ENCODE peak calls at places on chromosomes 5 and 9, in nine cellular contexts. W, Z, G, Q, D, R, C, L and S are unnamed samples. For H3K27me3, the result is how much of the 10 kb centered on the place peaks cover.

GRCh38 chr9:16258708-16259107 is 611.8 kb downstream of the BNC2 start:
- DNase-seq in Q (no peak), Z (no peak), G (no peak), D (no peak), C (no peak), L (no peak), W (no peak), R (no peak), S (no peak)

GRCh38 chr5:77152441-77152840 is 58.0 kb upstream of the PDE8B start:
- DNase-seq in Z (no peak), L (no peak), G (no peak), D (no peak), Q (no peak), C (no peak), W (no peak), R (no peak), S (no peak)

GRCh38 chr9:98654247-98654646 is 54.5 kb downstream of the GABBR2 start:
- DNase-seq in Q (no peak), D (peak), C (no peak), R (no peak), G (no peak), Z (peak), W (no peak), L (no peak), S (no peak)

GRCh38 chr5:147369742-147370374 is 135.0 kb downstream of the STK32A start:
- DNase-seq in L (no peak), C (no peak), D (peak), G (no peak), R (no peak), W (no peak), Q (no peak), Z (no peak), S (no peak)

GRCh38 chr9:95025213-95026170 is 292.0 kb downstream of the FANCC start:
- DNase-seq in L (peak), G (no peak), Z (no peak), W (peak), R (peak), D (no peak), Q (peak), C (peak), S (no peak)

GRCh38 chr5:78920604-78921003 is 64.5 kb downstream of the ARSB start:
- DNase-seq in G (no peak), C (peak), R (no peak), Z (no peak), Q (no peak), D (no peak), L (peak), W (no peak), S (no peak)

GRCh38 chr5:88660947-88661869 is 221.8 kb downstream of the MEF2C start:
- DNase-seq in L (peak), C (peak), Q (peak), R (peak), G (no peak), D (peak), Z (no peak), W (no peak), S (no peak)

GRCh38 chr9:11962327-11962726 is 730.9 kb upstream of the TYRP1 start:
- DNase-seq in L (no peak), C (no peak), G (no peak), R (no peak), Z (peak), Q (no peak), D (no peak), W (no peak), S (no peak)

GRCh38 chr5:109062669-109063068 is 315.0 kb downstream of the FER start:
- DNase-seq in G (no peak), Z (no peak), C (no peak), L (no peak), W (no peak), Q (no peak), R (no peak), D (no peak), S (no peak)

GRCh38 chr9:128124873-128125574 is 2.5 kb downstream of the PTGES2 start:
- DNase-seq in R (peak), D (peak), C (peak), L (peak), W (peak), G (peak), Q (peak), Z (no peak), S (no peak)

GRCh38 chr5:73654861-73655318 is 28.9 kb downstream of the ARHGEF28 start:
- DNase-seq in L (no peak), G (no peak), W (no peak), C (no peak), Q (no peak), Z (no peak), R (no peak), D (no peak), S (no peak)

GRCh38 chr5:172805018-172805683 is 28.9 kb upstream of the ERGIC1 start:
- DNase-seq in Z (no peak), C (no peak), G (no peak), Q (no peak), R (no peak), D (no peak), W (no peak), L (no peak), S (no peak)

GRCh38 chr9:90778746-90779145 is 22.9 kb upstream of the SYK start:
- DNase-seq in D (no peak), L (peak), W (no peak), C (no peak), Q (no peak), R (no peak), G (no peak), Z (no peak), S (no peak)

GRCh38 chr5:150302301-150303069 is at the start of gene ARSI:
- DNase-seq in Q (no peak), R (no peak), Z (no peak), C (peak), D (no peak), L (peak), G (peak), W (no peak), S (no peak)

GRCh38 chr5:110441035-110441434 is 285.4 kb downstream of the TMEM232 start:
- DNase-seq in G (no peak), D (peak), Q (no peak), W (no peak), L (peak), C (peak), Z (peak), R (no peak), S (no peak)

GRCh38 chr5:125326114-125326513 is 579.7 kb upstream of the ZNF608 start:
- DNase-seq in R (no peak), Q (no peak), W (no peak), Z (peak), L (no peak), G (no peak), C (peak), D (peak), S (no peak)

GRCh38 chr9:131585375-131585774 is 40.1 kb downstream of the PRRT1B start:
- DNase-seq in D (no peak), L (no peak), G (peak), W (no peak), C (no peak), R (no peak), Q (peak), Z (no peak), S (peak)

GRCh38 chr9:91001146-91001611 is 199.6 kb downstream of the SYK start:
- DNase-seq in Q (no peak), W (no peak), C (no peak), Z (peak), D (peak), R (no peak), G (no peak), L (no peak), S (no peak)

GRCh38 chr9:127185181-127185580 is 62.7 kb upstream of the ANGPTL2 start:
- DNase-seq in G (peak), Z (no peak), C (no peak), W (no peak), R (peak), L (no peak), D (no peak), Q (peak), S (no peak)

GRCh38 chr5:17910318-17910717 is 276.1 kb downstream of the TAF11L14 start:
- DNase-seq in Q (no peak), L (no peak), R (no peak), D (peak), C (no peak), Z (peak), W (no peak), G (no peak), S (no peak)

GRCh38 chr9:129100383-129101169 is 10.0 kb downstream of the CRAT start:
- DNase-seq in C (no peak), W (no peak), L (peak), Z (no peak), Q (no peak), D (no peak), R (no peak), G (no peak), S (no peak)

GRCh38 chr9:29211681-29212589 is 1638.7 kb upstream of the C9orf72 start:
- DNase-seq in W (peak), Z (no peak), G (no peak), D (no peak), Q (peak), R (no peak), C (peak), L (peak), S (peak)

GRCh38 chr5:80116465-80116864 is 81.3 kb downstream of the THBS4 start:
- DNase-seq in G (no peak), L (peak), R (no peak), C (no peak), W (no peak), Q (no peak), D (no peak), Z (no peak), S (no peak)

GRCh38 chr9:72971411-72971810 is 18.6 kb upstream of the ALDH1A1 start:
- DNase-seq in D (no peak), C (no peak), W (no peak), Q (no peak), G (no peak), R (no peak), L (no peak), Z (no peak), S (no peak)

GRCh38 chr5:160357861-160358411 is 12.5 kb downstream of the C1QTNF2 start:
- DNase-seq in Z (no peak), R (peak), C (no peak), G (no peak), L (no peak), D (no peak), W (no peak), Q (peak), S (no peak)

GRCh38 chr5:477247-477646 is 34.3 kb downstream of the EXOC3 start:
- DNase-seq in Z (no peak), W (no peak), D (no peak), L (no peak), Q (no peak), C (no peak), R (no peak), G (no peak), S (no peak)

GRCh38 chr5:474826-475661 is 32.1 kb downstream of the EXOC3 start:
- DNase-seq in C (no peak), G (peak), Z (no peak), Q (peak), L (no peak), D (no peak), R (no peak), W (peak), S (no peak)

GRCh38 chr5:476814-477175 is 33.8 kb downstream of the EXOC3 start:
- DNase-seq in D (no peak), C (no peak), L (no peak), R (no peak), G (no peak), Q (peak), Z (no peak), W (no peak), S (no peak)

GRCh38 chr5:475704-476101 is 32.7 kb downstream of the EXOC3 start:
- DNase-seq in Q (peak), R (no peak), Z (no peak), L (no peak), D (no peak), W (peak), G (peak), C (no peak), S (no peak)

DNA sequence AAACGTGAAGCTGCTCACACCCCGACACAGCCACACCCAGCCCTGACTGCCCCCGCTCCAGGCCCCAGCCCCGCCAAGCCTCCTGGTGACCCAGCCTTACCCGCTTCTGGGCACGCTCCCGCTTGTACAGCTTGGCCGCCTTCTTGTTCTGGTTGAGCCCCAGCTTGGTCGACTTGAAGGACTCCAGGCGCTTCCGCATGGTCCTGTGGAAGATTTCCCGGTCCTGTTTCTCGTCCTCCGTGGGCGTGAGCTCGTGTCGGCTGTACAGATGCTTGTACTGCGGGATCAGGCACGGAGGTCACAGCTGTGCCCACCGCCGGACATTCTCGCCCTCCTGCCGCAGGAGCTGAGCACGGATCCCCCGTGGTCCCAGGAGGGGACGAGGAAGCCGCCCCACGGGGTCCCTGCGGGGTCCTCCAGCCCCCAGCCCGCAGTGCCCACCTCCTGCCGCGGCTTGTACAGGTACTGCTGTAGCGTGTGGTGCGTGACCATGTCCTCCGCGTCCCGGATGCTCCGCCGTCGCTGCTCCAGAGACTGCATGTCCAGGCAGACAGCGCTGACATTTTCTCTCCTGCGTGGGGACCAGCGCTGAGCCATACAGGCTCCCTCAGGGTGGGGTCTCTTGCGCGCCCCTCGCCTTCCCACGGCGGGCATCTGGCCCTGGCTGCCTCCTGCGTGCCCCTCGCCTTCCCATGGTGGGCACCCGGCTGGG is 33.3 kb downstream of the EXOC3 start:
- DNase-seq in L (no peak), G (peak), D (peak), W (peak), Z (no peak), Q (peak), R (no peak), C (no peak), S (no peak)
- H3K27me3 ChIP-seq in L (under half), G (half or more), D (under half), W (half or more), Z (under half), Q (under half), R (half or more), C (under half), S (under half)

DNA sequence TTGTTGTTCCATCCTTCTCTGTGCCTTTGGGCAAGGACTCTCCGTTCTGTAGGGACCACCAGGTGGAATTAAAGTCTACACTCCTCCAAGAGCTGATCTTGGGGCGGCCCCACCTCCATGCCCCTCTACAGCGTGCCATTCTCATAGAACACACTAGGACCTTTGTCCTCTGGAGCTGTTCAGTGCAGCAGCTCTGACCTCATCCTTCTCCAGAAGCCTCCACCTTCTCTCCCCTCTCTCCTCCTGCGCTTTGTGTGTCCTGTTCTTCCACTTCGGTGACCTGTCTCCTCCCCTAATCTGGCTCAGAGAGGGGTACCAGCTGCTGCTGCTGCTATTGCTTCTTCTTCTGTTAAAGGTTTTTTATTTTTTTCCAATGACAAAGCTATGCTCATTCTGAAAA is 1.8 kb upstream of the MACROH2A1 start:
- DNase-seq in C (peak), R (no peak), L (peak), W (no peak), G (no peak), Z (no peak), D (no peak), Q (no peak), S (no peak)
- H3K27me3 ChIP-seq in C (under half), R (under half), L (under half), W (under half), G (under half), Z (under half), D (under half), Q (under half), S (under half)

GRCh38 chr9:136205707-136205992 is 722 bp upstream of the LHX3 start:
- DNase-seq in C (no peak), W (no peak), L (no peak), G (no peak), R (no peak), D (no peak), Q (no peak), Z (no peak), S (no peak)
- H3K27me3 ChIP-seq in C (under half), W (under half), L (under half), G (half or more), R (under half), D (under half), Q (under half), Z (under half), S (under half)

GRCh38 chr9:109497193-109498165 is 628 bp downstream of the PTPN3 start:
- DNase-seq in R (peak), C (peak), Z (no peak), D (peak), Q (no peak), G (no peak), W (no peak), L (no peak), S (no peak)

GRCh38 chr9:109498195-109499060 is at the start of gene PTPN3:
- DNase-seq in R (no peak), C (peak), L (no peak), D (peak), Q (no peak), W (no peak), G (no peak), Z (no peak), S (no peak)

GRCh38 chr9:109499061-109499630 is 1.0 kb upstream of the PTPN3 start:
- DNase-seq in L (no peak), R (no peak), D (no peak), G (no peak), W (no peak), Z (no peak), Q (no peak), C (no peak), S (no peak)

GRCh38 chr9:109493648-109494047 is 4.5 kb downstream of the PTPN3 start:
- DNase-seq in Q (no peak), C (no peak), W (no peak), D (no peak), G (no peak), Z (no peak), R (no peak), L (no peak), S (no peak)

DNA sequence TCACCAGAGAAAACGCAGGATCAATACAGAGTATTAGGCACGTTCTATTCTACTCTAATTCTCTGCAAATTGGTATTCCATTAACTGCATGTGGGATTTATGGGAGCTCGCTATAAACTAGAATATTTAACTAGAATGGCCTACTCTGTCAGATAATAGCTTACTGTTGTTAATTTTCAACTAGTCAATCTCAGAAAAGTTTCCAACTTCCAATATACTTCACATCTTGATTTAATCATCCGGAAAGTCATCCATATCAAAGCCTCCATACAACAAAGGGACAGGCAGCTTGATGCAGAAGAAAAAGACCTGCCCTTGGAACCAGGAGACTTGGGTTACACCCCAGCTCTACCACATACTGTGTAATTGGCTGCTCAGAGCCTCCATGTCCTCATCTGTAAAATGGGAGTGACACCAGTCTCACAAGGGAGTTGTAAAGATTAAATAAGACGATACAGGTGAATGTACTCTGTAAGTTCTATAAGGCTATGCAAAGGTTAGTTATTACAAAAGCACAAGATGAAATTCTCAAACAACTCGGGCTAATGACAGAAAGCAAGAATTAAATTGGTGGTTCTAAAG is 1.9 kb downstream of the PTPN3 start:
- DNase-seq in D (no peak), G (no peak), C (no peak), Z (no peak), W (no peak), Q (no peak), R (no peak), L (no peak), S (no peak)
- H3K27me3 ChIP-seq in D (under half), G (half or more), C (under half), Z (under half), W (under half), Q (under half), R (under half), L (under half), S (under half)

DNA sequence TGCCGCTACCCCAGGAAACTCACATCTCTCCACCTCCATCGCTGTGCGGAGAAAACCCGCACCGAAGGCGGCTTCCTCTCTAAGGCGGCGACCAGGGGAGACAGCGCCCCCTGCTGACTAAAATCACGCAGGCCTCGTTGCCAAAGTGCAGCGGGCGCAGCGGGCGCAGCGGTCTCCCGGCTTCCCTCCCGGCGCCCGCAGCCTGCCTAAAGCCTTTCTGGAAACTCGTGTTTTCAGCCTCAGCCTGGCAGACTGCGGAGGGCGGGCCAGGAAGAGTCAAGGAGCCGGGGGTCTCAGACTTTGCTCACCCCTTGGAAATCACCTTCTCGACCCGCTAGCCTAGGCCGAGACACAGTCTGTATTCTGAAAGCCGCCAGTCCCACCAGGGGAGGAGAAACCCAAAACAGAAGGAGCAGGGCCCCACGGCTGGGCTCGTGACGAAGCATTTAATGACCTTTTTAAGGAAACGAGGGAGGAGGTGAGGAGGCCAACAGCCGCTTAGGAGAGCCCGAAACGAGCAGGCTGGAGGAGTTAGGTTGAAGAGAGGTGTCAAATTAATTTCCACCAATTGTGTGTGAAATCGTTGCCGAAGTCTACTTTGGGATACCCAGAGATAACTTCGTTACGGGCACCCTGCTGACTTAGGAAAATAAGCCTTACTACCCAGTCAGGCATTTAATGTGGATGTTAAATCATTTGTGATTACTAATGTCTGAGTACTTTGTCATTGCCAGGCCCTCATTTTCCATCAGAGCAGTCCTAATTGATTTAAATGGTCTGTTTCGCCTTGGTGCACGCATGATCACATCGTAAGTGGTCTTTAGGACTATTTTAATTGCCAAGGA is 7.3 kb upstream of the FOXB2 start:
- DNase-seq in G (peak), R (peak), C (peak), W (peak), D (no peak), L (peak), Z (no peak), Q (peak), S (peak)
- H3K27me3 ChIP-seq in G (half or more), R (half or more), C (half or more), W (half or more), D (under half), L (under half), Z (half or more), Q (under half), S (under half)

GRCh38 chr5:63164339-63164738 is 585.7 kb downstream of the LRRC70 start:
- DNase-seq in L (no peak), G (no peak), R (no peak), W (no peak), D (no peak), Z (no peak), C (no peak), Q (no peak), S (no peak)

GRCh38 chr5:63170496-63170895 is 591.9 kb downstream of the LRRC70 start:
- DNase-seq in D (no peak), C (no peak), L (no peak), Z (no peak), G (no peak), W (no peak), R (no peak), Q (no peak), S (no peak)

GRCh38 chr5:63164838-63165237 is 586.2 kb downstream of the LRRC70 start:
- DNase-seq in L (no peak), Q (no peak), W (no peak), Z (no peak), D (no peak), G (no peak), R (no peak), C (no peak), S (no peak)
- H3K27me3 ChIP-seq in L (under half), Q (under half), W (under half), Z (under half), D (under half), G (under half), R (under half), C (under half), S (under half)